ENCODE peak calls at places on chromosomes 6 and 20, in six cellular contexts. C is RPMI8226; B is NCI-H1694 treated with DMSO at 0.1 percent for 48 hours; Q is left colon; N is CD8-positive, alpha-beta memory T cell; J is LoVo. P is an unnamed sample.
A peak's percentile ranks its signal among the peaks of the same experiment; 100 is the strongest.

GRCh38 chr6:158284340-158285210 is 27.7 kb upstream of the TULP4 start:
- DNase-seq in C (peak; percentile 94), B (peak; percentile 27), Q (no peak), N (no peak), J (no peak), P (no peak)

GRCh38 chr6:33716379-33716778 is 4.9 kb upstream of the UQCC2 start:
- DNase-seq in C (no peak), B (no peak), Q (no peak), N (no peak), J (no peak), P (no peak)

GRCh38 chr6:13813011-13813410 is 1.3 kb downstream of the MCUR1 start:
- DNase-seq in C (no peak), B (no peak), Q (no peak), N (no peak), J (no peak), P (peak; percentile 8)

GRCh38 chr6:168793649-168794048 is 352.7 kb downstream of the SMOC2 start:
- DNase-seq in C (no peak), B (no peak), Q (no peak), N (no peak), J (no peak), P (no peak)

GRCh38 chr20:62355527-62356142 is 11.5 kb downstream of the LAMA5 start:
- DNase-seq in C (no peak), B (no peak), Q (no peak), N (no peak), J (no peak), P (peak; percentile 60)

GRCh38 chr6:138371720-138372119 is 6.0 kb upstream of the SMIM28 start:
- DNase-seq in C (no peak), B (no peak), Q (no peak), N (no peak), J (no peak), P (no peak)

GRCh38 chr6:44058617-44059358 is 68.5 kb downstream of the MRPL14 start:
- DNase-seq in C (peak; percentile 92), B (no peak), Q (peak; percentile 51), N (no peak), J (peak; percentile 66), P (peak; percentile 89)

GRCh38 chr6:40713002-40713719 is 126.0 kb upstream of the LRFN2 start:
- DNase-seq in C (peak; percentile 27), B (no peak), Q (no peak), N (no peak), J (no peak), P (no peak)

GRCh38 chr6:84916704-84917103 is 152.3 kb upstream of the TBX18 start:
- DNase-seq in C (no peak), B (no peak), Q (no peak), N (no peak), J (no peak), P (no peak)